ENCODE peak calls at places on chromosomes 5 and 9, in seven cellular contexts. One of them, this sample, is unnamed.
A peak's percentile ranks its signal among the peaks of the same experiment; 100 is the strongest.

GRCh38 chr9:99357575-99357974 is 135.5 kb downstream of the SEC61B start:
- DNase-seq in H9: no peak
- DNase-seq in mesendoderm: no peak
- DNase-seq in IMR-90: no peak
- DNase-seq in neuronal stem cell: no peak
- DNase-seq in H1: no peak
- DNase-seq in mesenchymal stem cell: no peak
- DNase-seq in this sample: peak; percentile 16

GRCh38 chr9:133114451-133114885 is 6.6 kb downstream of the RALGDS start:
- DNase-seq in H9: no peak
- DNase-seq in mesendoderm: no peak
- DNase-seq in IMR-90: peak; percentile 21
- DNase-seq in neuronal stem cell: no peak
- DNase-seq in H1: no peak
- DNase-seq in mesenchymal stem cell: peak; percentile 58
- DNase-seq in this sample: peak; percentile 99

GRCh38 chr9:2664675-2665065 is 43.1 kb downstream of the VLDLR start:
- DNase-seq in H9: no peak
- DNase-seq in mesendoderm: no peak
- DNase-seq in IMR-90: no peak
- DNase-seq in neuronal stem cell: no peak
- DNase-seq in H1: no peak
- DNase-seq in mesenchymal stem cell: no peak
- DNase-seq in this sample: no peak

GRCh38 chr9:126471084-126471611 is 142.6 kb upstream of the LMX1B start:
- DNase-seq in H9: no peak
- DNase-seq in mesendoderm: no peak
- DNase-seq in IMR-90: peak; percentile 52
- DNase-seq in neuronal stem cell: no peak
- DNase-seq in H1: no peak
- DNase-seq in mesenchymal stem cell: peak; percentile 73
- DNase-seq in this sample: peak; percentile 31

GRCh38 chr5:7169240-7169878 is 226.6 kb upstream of the ADCY2 start:
- DNase-seq in H9: peak; percentile 37
- DNase-seq in mesendoderm: peak; percentile 4
- DNase-seq in IMR-90: no peak
- DNase-seq in neuronal stem cell: no peak
- DNase-seq in H1: no peak
- DNase-seq in mesenchymal stem cell: no peak
- DNase-seq in this sample: peak; percentile 31

GRCh38 chr9:21579743-21580142 is 97.6 kb upstream of the IFNE start:
- DNase-seq in H9: no peak
- DNase-seq in mesendoderm: no peak
- DNase-seq in IMR-90: no peak
- DNase-seq in neuronal stem cell: no peak
- DNase-seq in H1: no peak
- DNase-seq in mesenchymal stem cell: no peak
- DNase-seq in this sample: no peak

GRCh38 chr5:115641948-115642347 is 16.1 kb upstream of the TMED7 start:
- DNase-seq in H9: no peak
- DNase-seq in mesendoderm: no peak
- DNase-seq in IMR-90: peak; percentile 11
- DNase-seq in neuronal stem cell: no peak
- DNase-seq in H1: no peak
- DNase-seq in mesenchymal stem cell: no peak
- DNase-seq in this sample: peak; percentile 27

GRCh38 chr5:148558892-148559291 is 95.4 kb downstream of the HTR4 start:
- DNase-seq in H9: no peak
- DNase-seq in mesendoderm: no peak
- DNase-seq in IMR-90: no peak
- DNase-seq in neuronal stem cell: no peak
- DNase-seq in H1: no peak
- DNase-seq in mesenchymal stem cell: no peak
- DNase-seq in this sample: no peak

GRCh38 chr9:137394866-137395665 is 27.9 kb downstream of the EXD3 start:
- DNase-seq in H9: no peak
- DNase-seq in mesendoderm: no peak
- DNase-seq in IMR-90: no peak
- DNase-seq in neuronal stem cell: no peak
- DNase-seq in H1: no peak
- DNase-seq in mesenchymal stem cell: no peak
- DNase-seq in this sample: no peak

GRCh38 chr5:115778417-115778816 is 38.0 kb downstream of the CDO1 start:
- DNase-seq in H9: no peak
- DNase-seq in mesendoderm: no peak
- DNase-seq in IMR-90: no peak
- DNase-seq in neuronal stem cell: no peak
- DNase-seq in H1: no peak
- DNase-seq in mesenchymal stem cell: peak; percentile 44
- DNase-seq in this sample: peak; percentile 4

GRCh38 chr5:131328536-131329186 is 64.8 kb downstream of the CDC42SE2 start:
- DNase-seq in H9: no peak
- DNase-seq in mesendoderm: no peak
- DNase-seq in IMR-90: peak; percentile 77
- DNase-seq in neuronal stem cell: no peak
- DNase-seq in H1: no peak
- DNase-seq in mesenchymal stem cell: peak; percentile 86
- DNase-seq in this sample: peak; percentile 21

GRCh38 chr9:92132501-92132900 is 17.3 kb upstream of the SPTLC1 start:
- DNase-seq in H9: no peak
- DNase-seq in mesendoderm: no peak
- DNase-seq in IMR-90: no peak
- DNase-seq in neuronal stem cell: no peak
- DNase-seq in H1: no peak
- DNase-seq in mesenchymal stem cell: no peak
- DNase-seq in this sample: no peak

GRCh38 chr5:181052928-181053759 is 13.1 kb downstream of the BTNL9 start:
- DNase-seq in H9: no peak
- DNase-seq in mesendoderm: no peak
- DNase-seq in IMR-90: no peak
- DNase-seq in neuronal stem cell: no peak
- DNase-seq in H1: peak; percentile 70
- DNase-seq in mesenchymal stem cell: no peak
- DNase-seq in this sample: no peak

GRCh38 chr9:16425572-16425971 is 444.9 kb downstream of the BNC2 start:
- DNase-seq in H9: no peak
- DNase-seq in mesendoderm: peak; percentile 28
- DNase-seq in IMR-90: peak; percentile 81
- DNase-seq in neuronal stem cell: no peak
- DNase-seq in H1: no peak
- DNase-seq in mesenchymal stem cell: peak; percentile 57
- DNase-seq in this sample: peak; percentile 64

GRCh38 chr5:53342261-53342660 is 138.2 kb upstream of the FST start:
- DNase-seq in H9: no peak
- DNase-seq in mesendoderm: no peak
- DNase-seq in IMR-90: no peak
- DNase-seq in neuronal stem cell: no peak
- DNase-seq in H1: no peak
- DNase-seq in mesenchymal stem cell: no peak
- DNase-seq in this sample: no peak

GRCh38 chr5:32299059-32299677 is 13.6 kb downstream of the MTMR12 start:
- DNase-seq in H9: no peak
- DNase-seq in mesendoderm: no peak
- DNase-seq in IMR-90: no peak
- DNase-seq in neuronal stem cell: no peak
- DNase-seq in H1: no peak
- DNase-seq in mesenchymal stem cell: no peak
- DNase-seq in this sample: no peak

GRCh38 chr9:89668216-89668867 is 63.5 kb downstream of the GADD45G start:
- DNase-seq in H9: no peak
- DNase-seq in mesendoderm: no peak
- DNase-seq in IMR-90: no peak
- DNase-seq in neuronal stem cell: no peak
- DNase-seq in H1: no peak
- DNase-seq in mesenchymal stem cell: peak; percentile 38
- DNase-seq in this sample: no peak

GRCh38 chr5:73821003-73821402 is 195.0 kb downstream of the ARHGEF28 start:
- DNase-seq in H9: no peak
- DNase-seq in mesendoderm: no peak
- DNase-seq in IMR-90: no peak
- DNase-seq in neuronal stem cell: no peak
- DNase-seq in H1: no peak
- DNase-seq in mesenchymal stem cell: no peak
- DNase-seq in this sample: no peak

GRCh38 chr5:172939045-172939444 is 20.2 kb upstream of the RPL26L1 start:
- DNase-seq in H9: peak; percentile 75
- DNase-seq in mesendoderm: peak; percentile 88
- DNase-seq in IMR-90: peak; percentile 55
- DNase-seq in neuronal stem cell: no peak
- DNase-seq in H1: peak; percentile 65
- DNase-seq in mesenchymal stem cell: peak; percentile 47
- DNase-seq in this sample: peak; percentile 34

GRCh38 chr9:33750839-33751339 is 44.5 kb upstream of the PRSS3 start:
- DNase-seq in H9: no peak
- DNase-seq in mesendoderm: no peak
- DNase-seq in IMR-90: no peak
- DNase-seq in neuronal stem cell: no peak
- DNase-seq in H1: no peak
- DNase-seq in mesenchymal stem cell: no peak
- DNase-seq in this sample: no peak

GRCh38 chr9:98404157-98404695 is 148.8 kb upstream of the TBC1D2 start:
- DNase-seq in H9: no peak
- DNase-seq in mesendoderm: no peak
- DNase-seq in IMR-90: no peak
- DNase-seq in neuronal stem cell: no peak
- DNase-seq in H1: no peak
- DNase-seq in mesenchymal stem cell: no peak
- DNase-seq in this sample: no peak

GRCh38 chr9:109012876-109013677 is at the start of gene CTNNAL1:
- DNase-seq in H9: peak; percentile 98
- DNase-seq in mesendoderm: peak; percentile 96
- DNase-seq in IMR-90: peak; percentile 81
- DNase-seq in neuronal stem cell: peak; percentile 87
- DNase-seq in H1: peak; percentile 96
- DNase-seq in mesenchymal stem cell: peak; percentile 88
- DNase-seq in this sample: peak; percentile 80

GRCh38 chr9:94156549-94157407 is 72.5 kb downstream of the PTPDC1 start:
- DNase-seq in H9: no peak
- DNase-seq in mesendoderm: no peak
- DNase-seq in IMR-90: peak; percentile 50
- DNase-seq in neuronal stem cell: no peak
- DNase-seq in H1: no peak
- DNase-seq in mesenchymal stem cell: no peak
- DNase-seq in this sample: no peak

GRCh38 chr5:35618297-35618636 is 604 bp downstream of the SPEF2 start:
- DNase-seq in H9: no peak
- DNase-seq in mesendoderm: no peak
- DNase-seq in IMR-90: no peak
- DNase-seq in neuronal stem cell: no peak
- DNase-seq in H1: no peak
- DNase-seq in mesenchymal stem cell: no peak
- DNase-seq in this sample: no peak

GRCh38 chr5:35618791-35619190 is 1.1 kb downstream of the SPEF2 start:
- DNase-seq in H9: no peak
- DNase-seq in mesendoderm: no peak
- DNase-seq in IMR-90: no peak
- DNase-seq in neuronal stem cell: no peak
- DNase-seq in H1: no peak
- DNase-seq in mesenchymal stem cell: no peak
- DNase-seq in this sample: no peak

GRCh38 chr5:35617060-35617434 is 616 bp upstream of the SPEF2 start:
- DNase-seq in H9: no peak
- DNase-seq in mesendoderm: no peak
- DNase-seq in IMR-90: no peak
- DNase-seq in neuronal stem cell: no peak
- DNase-seq in H1: no peak
- DNase-seq in mesenchymal stem cell: no peak
- DNase-seq in this sample: no peak

GRCh38 chr5:35622974-35623373 is 5.3 kb downstream of the SPEF2 start:
- DNase-seq in H9: no peak
- DNase-seq in mesendoderm: no peak
- DNase-seq in IMR-90: no peak
- DNase-seq in neuronal stem cell: no peak
- DNase-seq in H1: no peak
- DNase-seq in mesenchymal stem cell: no peak
- DNase-seq in this sample: no peak

GRCh38 chr5:35617435-35618296 is at the start of gene SPEF2:
- DNase-seq in H9: peak; percentile 93
- DNase-seq in mesendoderm: peak; percentile 97
- DNase-seq in IMR-90: peak; percentile 91
- DNase-seq in neuronal stem cell: peak; percentile 83
- DNase-seq in H1: peak; percentile 81
- DNase-seq in mesenchymal stem cell: peak; percentile 89
- DNase-seq in this sample: peak; percentile 92
- H3K23ac ChIP-seq in H9: no peak within 1 kb of the TSS
- H3K23ac ChIP-seq in mesendoderm: no peak within 1 kb of the TSS
- H3K23ac ChIP-seq in IMR-90: no peak within 1 kb of the TSS
- H3K23ac ChIP-seq in neuronal stem cell: no peak within 1 kb of the TSS
- H3K23ac ChIP-seq in H1: no peak within 1 kb of the TSS
- H3K23ac ChIP-seq in mesenchymal stem cell: no peak within 1 kb of the TSS
- H3K23ac ChIP-seq in this sample: no peak within 1 kb of the TSS

DNA sequence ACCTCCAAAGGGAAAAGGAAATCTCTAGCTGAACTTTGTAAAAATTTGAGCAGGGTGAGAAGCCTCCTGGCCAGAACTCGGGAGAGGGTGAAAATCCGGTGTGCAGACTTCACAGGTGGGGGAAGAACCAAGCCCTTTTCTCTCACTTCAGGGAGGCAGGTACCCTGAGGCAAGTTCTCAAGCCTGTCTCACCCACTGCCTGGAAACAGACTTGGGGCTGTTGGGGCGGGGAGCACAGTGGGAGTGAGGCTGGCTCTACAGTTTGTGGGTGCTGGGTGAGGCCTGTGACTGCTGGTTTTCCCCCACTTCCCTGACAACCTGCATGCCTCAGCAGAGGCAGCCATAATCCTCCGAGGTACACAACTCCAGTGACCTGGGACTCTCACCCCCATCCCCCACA is 187.1 kb downstream of the KIF4B start:
- DNase-seq in H9: no peak
- DNase-seq in mesendoderm: no peak
- DNase-seq in IMR-90: no peak
- DNase-seq in neuronal stem cell: no peak
- DNase-seq in H1: no peak
- DNase-seq in mesenchymal stem cell: no peak
- DNase-seq in this sample: no peak
- H3K23ac ChIP-seq in H9: no peak overlapping the region
- H3K23ac ChIP-seq in mesendoderm: no peak overlapping the region
- H3K23ac ChIP-seq in IMR-90: no peak overlapping the region
- H3K23ac ChIP-seq in neuronal stem cell: no peak overlapping the region
- H3K23ac ChIP-seq in H1: no peak overlapping the region
- H3K23ac ChIP-seq in mesenchymal stem cell: no peak overlapping the region
- H3K23ac ChIP-seq in this sample: no peak overlapping the region

GRCh38 chr9:9914174-9914573 is 698.6 kb downstream of the PTPRD start:
- DNase-seq in H9: peak; percentile 71
- DNase-seq in mesendoderm: peak; percentile 82
- DNase-seq in IMR-90: no peak
- DNase-seq in neuronal stem cell: no peak
- DNase-seq in H1: no peak
- DNase-seq in mesenchymal stem cell: no peak
- DNase-seq in this sample: no peak
- H3K23ac ChIP-seq in H9: no peak overlapping the region
- H3K23ac ChIP-seq in mesendoderm: no peak overlapping the region
- H3K23ac ChIP-seq in IMR-90: no peak overlapping the region
- H3K23ac ChIP-seq in neuronal stem cell: no peak overlapping the region
- H3K23ac ChIP-seq in H1: no peak overlapping the region
- H3K23ac ChIP-seq in mesenchymal stem cell: no peak overlapping the region
- H3K23ac ChIP-seq in this sample: no peak overlapping the region

DNA sequence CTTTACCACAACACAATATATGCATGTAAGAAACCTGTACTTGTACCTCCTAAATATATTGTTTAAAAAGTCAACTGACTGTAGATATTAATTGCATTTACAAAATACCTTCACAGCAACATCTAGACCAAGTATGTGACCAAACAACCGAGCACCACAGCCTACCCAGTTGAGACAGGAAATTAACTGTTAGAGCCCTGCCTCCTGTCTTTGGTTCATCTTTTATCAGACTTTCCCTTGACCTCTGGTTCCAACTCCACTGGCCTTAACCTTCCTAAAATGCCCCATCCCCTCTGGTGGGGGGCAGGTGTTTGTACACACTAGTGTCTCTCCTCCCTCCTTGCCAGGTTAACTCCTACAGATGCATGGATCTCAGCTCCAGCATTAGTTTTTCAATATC is 155.0 kb upstream of the PANK3 start:
- DNase-seq in H9: no peak
- DNase-seq in mesendoderm: no peak
- DNase-seq in IMR-90: no peak
- DNase-seq in neuronal stem cell: no peak
- DNase-seq in H1: no peak
- DNase-seq in mesenchymal stem cell: no peak
- DNase-seq in this sample: no peak
- H3K23ac ChIP-seq in H9: no peak overlapping the region
- H3K23ac ChIP-seq in mesendoderm: no peak overlapping the region
- H3K23ac ChIP-seq in IMR-90: no peak overlapping the region
- H3K23ac ChIP-seq in neuronal stem cell: no peak overlapping the region
- H3K23ac ChIP-seq in H1: no peak overlapping the region
- H3K23ac ChIP-seq in mesenchymal stem cell: no peak overlapping the region
- H3K23ac ChIP-seq in this sample: no peak overlapping the region

This sample was measured in trophoblast cell.